ENCODE peak calls at places on chromosomes 1 and 21, in six cellular contexts. R is cardiac muscle cell, U is right cardiac atrium, G is colonic mucosa, N is right lobe of liver, A is stomach. Y is an unnamed sample. For H3K27me3, the result is how much of the 10 kb centered on the place peaks cover.

GRCh38 chr1:214551052-214551435 is 358 bp downstream of the PTPN14 start:
- DNase-seq in R (no peak), U (peak), G (peak), N (peak), A (peak), Y (peak)

GRCh38 chr1:113123737-113124136 is 50.7 kb downstream of the LRIG2 start:
- DNase-seq in R (peak), U (no peak), G (no peak), N (no peak), A (no peak), Y (no peak)

GRCh38 chr1:33382651-33383415 is 48.1 kb downstream of the PHC2 start:
- DNase-seq in R (peak), U (peak), G (no peak), N (no peak), A (no peak), Y (no peak)

GRCh38 chr1:30087465-30087864 is 635.9 kb downstream of the MATN1 start:
- DNase-seq in R (no peak), U (no peak), G (no peak), N (no peak), A (no peak), Y (no peak)

GRCh38 chr1:26154750-26155149 is 4.1 kb upstream of the FAM110D start:
- DNase-seq in R (no peak), U (no peak), G (no peak), N (no peak), A (no peak), Y (no peak)

GRCh38 chr1:25794325-25794724 is 5.7 kb upstream of the SELENON start:
- DNase-seq in R (no peak), U (no peak), G (no peak), N (no peak), A (no peak), Y (no peak)

GRCh38 chr1:64043976-64044375 is 159.4 kb upstream of the UBE2U start:
- DNase-seq in R (peak), U (no peak), G (no peak), N (no peak), A (no peak), Y (no peak)

GRCh38 chr21:35882791-35883240 is 177.5 kb downstream of the SETD4 start:
- DNase-seq in R (peak), U (no peak), G (no peak), N (no peak), A (no peak), Y (peak)

GRCh38 chr21:39175154-39175553 is 8.1 kb downstream of the PSMG1 start:
- DNase-seq in R (peak), U (no peak), G (no peak), N (no peak), A (no peak), Y (no peak)

GRCh38 chr1:18653375-18653774 is 22.7 kb downstream of the PAX7 start:
- DNase-seq in R (no peak), U (no peak), G (no peak), N (no peak), A (no peak), Y (no peak)

GRCh38 chr1:64000021-64000420 is 203.4 kb upstream of the UBE2U start:
- DNase-seq in R (no peak), U (no peak), G (no peak), N (no peak), A (no peak), Y (no peak)

GRCh38 chr21:42556476-42556875 is 42.8 kb downstream of the SLC37A1 start:
- DNase-seq in R (no peak), U (no peak), G (no peak), N (no peak), A (no peak), Y (no peak)

GRCh38 chr1:246708166-246708565 is 16.0 kb upstream of the SCCPDH start:
- DNase-seq in R (no peak), U (no peak), G (no peak), N (no peak), A (no peak), Y (no peak)

GRCh38 chr1:221161571-221162041 is 282.4 kb downstream of the HLX start:
- DNase-seq in R (no peak), U (no peak), G (no peak), N (no peak), A (no peak), Y (no peak)

GRCh38 chr1:30942326-30942978 is 33.9 kb upstream of the SDC3 start:
- DNase-seq in R (peak), U (no peak), G (no peak), N (no peak), A (no peak), Y (no peak)

GRCh38 chr21:36717901-36718465 is 19.1 kb downstream of the SIM2 start:
- DNase-seq in R (no peak), U (no peak), G (no peak), N (no peak), A (peak), Y (no peak)

GRCh38 chr1:115251856-115252255 is 86.2 kb downstream of the NGF start:
- DNase-seq in R (peak), U (no peak), G (no peak), N (no peak), A (no peak), Y (no peak)

GRCh38 chr1:212415107-212415841 is 588 bp upstream of the PACC1 start:
- DNase-seq in R (no peak), U (no peak), G (no peak), N (no peak), A (no peak), Y (no peak)

GRCh38 chr1:226604846-226605572 is 56.4 kb downstream of the STUM start:
- DNase-seq in R (no peak), U (peak), G (no peak), N (no peak), A (no peak), Y (no peak)

GRCh38 chr1:41539999-41540398 is 55.5 kb upstream of the EDN2 start:
- DNase-seq in R (no peak), U (no peak), G (no peak), N (no peak), A (peak), Y (peak)

GRCh38 chr1:8878448-8879347 is at the start of gene ENO1:
- DNase-seq in R (peak), U (peak), G (peak), N (peak), A (peak), Y (peak)

GRCh38 chr21:34027727-34028461 is 45.5 kb upstream of the MRPS6 start:
- DNase-seq in R (no peak), U (no peak), G (no peak), N (no peak), A (no peak), Y (no peak)

GRCh38 chr1:206872139-206872538 is 6.7 kb downstream of the IL20 start:
- DNase-seq in R (no peak), U (no peak), G (no peak), N (no peak), A (no peak), Y (no peak)

GRCh38 chr1:183918589-183918988 is 113.7 kb downstream of the RGL1 start:
- DNase-seq in R (no peak), U (no peak), G (no peak), N (no peak), A (no peak), Y (no peak)

GRCh38 chr1:206766251-206766856 is 4.2 kb upstream of the IL19 start:
- DNase-seq in R (peak), U (peak), G (peak), N (peak), A (peak), Y (no peak)

GRCh38 chr21:38825901-38826300 is 20.2 kb downstream of the ETS2 start:
- DNase-seq in R (no peak), U (no peak), G (no peak), N (no peak), A (no peak), Y (no peak)

GRCh38 chr1:206000641-206001339 is 2.4 kb downstream of the RAB7B start:
- DNase-seq in R (peak), U (no peak), G (no peak), N (no peak), A (no peak), Y (no peak)

GRCh38 chr1:47593001-47593568 is 155.2 kb downstream of the FOXD2 start:
- DNase-seq in R (no peak), U (no peak), G (no peak), N (no peak), A (no peak), Y (no peak)

GRCh38 chr1:230425252-230426061 is 675 bp downstream of the PGBD5 start:
- DNase-seq in R (peak), U (peak), G (no peak), N (peak), A (no peak), Y (peak)

GRCh38 chr1:23449918-23450317 is 25.4 kb upstream of the TCEA3 start:
- DNase-seq in R (no peak), U (peak), G (peak), N (peak), A (peak), Y (peak)

GRCh38 chr1:61887076-61887867 is 145.0 kb downstream of the PATJ start:
- DNase-seq in R (peak), U (no peak), G (no peak), N (no peak), A (no peak), Y (no peak)

GRCh38 chr1:87140831-87141540 is 187.7 kb upstream of the LMO4 start:
- DNase-seq in R (no peak), U (no peak), G (no peak), N (no peak), A (no peak), Y (no peak)

GRCh38 chr1:57421366-57421765 is 2.5 kb downstream of the DAB1 start:
- DNase-seq in R (peak), U (no peak), G (no peak), N (no peak), A (no peak), Y (no peak)

DNA sequence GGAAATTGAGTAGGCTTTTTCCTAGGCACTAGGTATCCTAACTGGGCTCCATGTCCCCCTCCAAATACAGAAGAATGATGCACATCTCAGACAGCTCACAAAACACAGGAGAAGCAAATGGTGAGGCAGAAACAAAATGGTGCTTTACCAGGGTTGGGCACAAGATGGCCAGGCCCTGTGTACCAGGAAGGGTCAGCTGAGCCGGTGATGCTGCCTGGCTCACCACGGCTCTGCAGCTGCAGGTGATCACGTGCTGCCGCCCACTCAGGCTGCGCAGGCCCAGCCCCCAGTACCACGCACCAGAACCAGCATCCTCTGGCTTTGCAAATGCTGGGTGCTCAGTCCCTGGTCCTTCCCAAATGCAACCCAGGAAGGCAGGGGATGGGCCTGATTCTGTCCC is 998 bp upstream of the DSCAM start:
- DNase-seq in R (no peak), U (no peak), G (no peak), N (no peak), A (no peak), Y (no peak)
- H3K27me3 ChIP-seq in R (half or more), U (under half), G (under half), N (under half), A (under half), Y (under half)

DNA sequence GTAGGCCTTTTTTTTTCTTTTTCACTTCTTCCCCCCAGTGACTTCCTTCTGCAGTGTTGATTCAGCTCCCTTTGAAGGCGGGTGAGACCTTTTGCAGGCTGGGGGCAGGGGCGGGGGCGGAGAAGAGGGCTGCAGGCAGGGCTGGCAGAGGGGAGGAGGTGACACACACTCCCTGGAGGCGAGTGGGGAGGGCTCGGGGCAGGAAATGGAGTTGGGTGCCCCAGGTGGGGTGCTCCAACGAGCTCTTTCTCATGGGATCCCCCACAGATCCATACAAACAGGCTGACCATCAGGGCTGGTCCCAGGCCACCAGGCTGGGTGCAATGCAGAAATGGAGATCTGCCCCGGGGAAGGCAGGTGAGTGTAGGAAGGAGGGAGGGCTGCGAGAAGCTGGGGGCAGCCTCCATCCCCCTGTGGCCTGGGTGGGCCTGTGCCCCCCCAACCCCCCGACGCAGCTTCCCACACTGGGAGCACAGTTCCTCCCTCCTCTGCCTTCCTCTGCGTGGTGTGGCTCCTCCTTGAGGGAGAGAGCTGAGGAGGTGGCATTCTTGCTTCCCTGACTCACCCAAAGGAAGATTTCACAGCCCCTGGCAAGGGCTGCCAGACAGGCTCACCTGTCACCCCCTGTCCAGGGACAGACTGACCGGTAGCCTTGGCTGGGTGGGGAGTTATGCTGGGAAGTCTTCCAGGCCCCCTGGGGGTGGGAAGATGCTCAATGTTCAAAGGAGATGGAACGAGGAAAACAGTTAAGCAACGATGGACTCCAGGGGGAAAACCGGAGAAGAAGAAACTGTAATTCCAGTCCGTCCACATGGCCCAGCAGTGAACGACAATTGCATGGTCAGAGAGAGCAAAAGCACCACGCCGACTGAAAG is 7.1 kb upstream of the ITGB2 start:
- DNase-seq in R (peak), U (peak), G (peak), N (no peak), A (no peak), Y (no peak)
- H3K27me3 ChIP-seq in R (half or more), U (under half), G (under half), N (under half), A (under half), Y (under half)

GRCh38 chr21:29640233-29640554 is 299.6 kb downstream of the GRIK1 start:
- DNase-seq in R (no peak), U (no peak), G (no peak), N (no peak), A (no peak), Y (no peak)
- H3K27me3 ChIP-seq in R (under half), U (under half), G (under half), N (under half), A (under half), Y (under half)

DNA sequence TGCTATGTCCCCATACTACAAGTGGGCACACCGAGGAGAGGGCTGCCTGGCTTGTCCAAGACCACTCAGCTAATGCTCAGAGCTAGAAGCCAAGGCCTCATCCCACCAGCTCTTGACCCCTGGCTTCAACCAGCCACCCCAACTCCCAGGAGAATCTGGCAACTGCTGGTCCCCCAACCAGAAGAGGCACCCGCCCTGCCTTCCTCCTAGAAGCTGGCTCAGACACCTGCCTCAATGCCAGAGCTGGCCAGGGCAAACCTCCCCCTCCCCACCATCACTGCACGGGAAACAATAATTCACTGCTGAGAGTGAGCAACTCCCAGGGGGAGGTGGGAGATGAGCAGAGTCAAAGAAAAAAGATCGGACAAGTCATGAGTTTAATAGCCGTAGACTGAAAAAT is 3.4 kb downstream of the CHD5 start:
- DNase-seq in R (no peak), U (no peak), G (no peak), N (no peak), A (no peak), Y (no peak)
- H3K27me3 ChIP-seq in R (half or more), U (under half), G (under half), N (under half), A (under half), Y (under half)

DNA sequence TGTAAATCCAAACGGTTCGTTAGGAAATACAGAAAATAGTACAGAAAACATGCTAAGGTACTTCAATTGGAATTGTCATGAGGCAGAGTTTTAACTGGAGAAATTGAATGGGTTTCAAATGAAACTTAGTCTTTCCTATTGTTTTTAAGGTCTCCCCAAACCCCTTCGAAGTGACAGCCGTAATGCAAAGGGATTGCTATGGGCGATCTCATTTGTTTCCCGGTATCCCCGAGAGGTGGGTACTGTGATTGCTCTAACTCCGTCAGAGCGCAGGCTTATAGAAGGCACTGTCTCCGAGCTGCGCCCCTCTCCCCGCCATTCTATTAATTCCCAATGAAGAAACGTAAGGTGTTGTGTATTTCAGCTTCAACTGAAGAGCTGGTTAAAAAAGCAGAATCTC is 22.0 kb upstream of the RNF187 start:
- DNase-seq in R (no peak), U (no peak), G (no peak), N (no peak), A (no peak), Y (no peak)
- H3K27me3 ChIP-seq in R (half or more), U (under half), G (under half), N (under half), A (under half), Y (under half)

GRCh38 chr1:70836456-70836855 is 211.2 kb downstream of the PTGER3 start:
- DNase-seq in R (no peak), U (no peak), G (no peak), N (no peak), A (no peak), Y (no peak)

GRCh38 chr1:70840260-70840953 is 207.2 kb downstream of the PTGER3 start:
- DNase-seq in R (no peak), U (no peak), G (no peak), N (no peak), A (no peak), Y (no peak)
- H3K27me3 ChIP-seq in R (under half), U (under half), G (under half), N (under half), A (under half), Y (under half)

GRCh38 chr1:101376121-101377095 is 139.6 kb downstream of the S1PR1 start:
- DNase-seq in R (peak), U (no peak), G (no peak), N (no peak), A (no peak), Y (no peak)
- H3K27me3 ChIP-seq in R (under half), U (under half), G (under half), N (under half), A (under half), Y (under half)

GRCh38 chr1:110618668-110619067 is 12.5 kb upstream of the KCNA2 start:
- DNase-seq in R (no peak), U (no peak), G (no peak), N (no peak), A (no peak), Y (no peak)

GRCh38 chr1:110617116-110617515 is 11.0 kb upstream of the KCNA2 start:
- DNase-seq in R (no peak), U (no peak), G (no peak), N (no peak), A (no peak), Y (no peak)

GRCh38 chr1:110615548-110616130 is 9.5 kb upstream of the KCNA2 start:
- DNase-seq in R (peak), U (peak), G (peak), N (peak), A (peak), Y (peak)

GRCh38 chr1:110616587-110616986 is 10.4 kb upstream of the KCNA2 start:
- DNase-seq in R (peak), U (no peak), G (no peak), N (no peak), A (peak), Y (no peak)

DNA sequence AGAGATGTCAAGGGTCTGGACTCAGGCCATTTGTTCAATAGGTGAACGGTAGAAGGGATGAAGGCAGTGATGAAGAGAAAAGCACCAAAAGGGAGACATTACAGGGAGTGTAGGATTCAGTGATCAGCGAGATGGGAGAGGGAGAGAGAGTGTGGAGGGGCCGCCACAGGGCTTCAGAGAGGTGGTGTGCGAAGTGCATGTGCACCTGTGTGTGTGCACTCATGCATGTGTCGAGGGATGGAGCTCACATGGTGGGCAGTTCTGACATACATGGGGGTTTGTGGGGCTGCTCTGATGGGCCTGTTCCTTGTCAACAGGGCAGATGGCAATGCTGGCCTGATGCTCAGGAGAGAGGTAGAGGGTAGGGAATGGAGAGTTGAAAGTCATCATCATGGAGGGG is 11.4 kb upstream of the KCNA2 start:
- DNase-seq in R (no peak), U (no peak), G (no peak), N (no peak), A (no peak), Y (no peak)
- H3K27me3 ChIP-seq in R (half or more), U (under half), G (under half), N (under half), A (under half), Y (under half)